ENCODE peak calls at places on chromosomes 3 and 15, in five cellular contexts. O is breast epithelium, M is heart left ventricle, P is heart right ventricle, E is IMR-90. K is an unnamed sample.

GRCh38 chr15:39728844-39729243 is 53.8 kb downstream of the FSIP1 start:
- DNase-seq in O (no peak), M (no peak), P (no peak), E (no peak), K (no peak)

GRCh38 chr3:42822828-42823227 is 13.6 kb downstream of the ACKR2 start:
- DNase-seq in O (no peak), M (no peak), P (no peak), E (peak; percentile 13), K (no peak)

GRCh38 chr3:47012342-47013230 is 33.1 kb downstream of the NBEAL2 start:
- DNase-seq in O (no peak), M (peak; percentile 61), P (no peak), E (no peak), K (no peak)

GRCh38 chr3:189981668-189982067 is 139.0 kb downstream of the P3H2 start:
- DNase-seq in O (no peak), M (no peak), P (no peak), E (peak; percentile 89), K (no peak)

GRCh38 chr3:192564611-192565010 is 162.7 kb downstream of the FGF12 start:
- DNase-seq in O (no peak), M (no peak), P (no peak), E (no peak), K (no peak)

GRCh38 chr3:30646181-30646876 is 39.9 kb downstream of the TGFBR2 start:
- DNase-seq in O (no peak), M (no peak), P (no peak), E (no peak), K (no peak)

GRCh38 chr3:170162630-170163029 is 18.9 kb downstream of the PHC3 start:
- DNase-seq in O (no peak), M (no peak), P (no peak), E (peak; percentile 42), K (no peak)

GRCh38 chr3:46845397-46845859 is 17.8 kb downstream of the MYL3 start:
- DNase-seq in O (peak; percentile 70), M (peak; percentile 85), P (peak; percentile 81), E (peak; percentile 62), K (no peak)

GRCh38 chr3:77179762-77180161 is 139.9 kb downstream of the ROBO2 start:
- DNase-seq in O (no peak), M (no peak), P (no peak), E (no peak), K (no peak)

GRCh38 chr3:135034881-135035440 is 239.9 kb downstream of the EPHB1 start:
- DNase-seq in O (no peak), M (no peak), P (no peak), E (no peak), K (no peak)

GRCh38 chr3:38125305-38126120 is 11.4 kb downstream of the ACAA1 start:
- DNase-seq in O (no peak), M (peak; percentile 44), P (no peak), E (no peak), K (peak; percentile 54)

GRCh38 chr3:37150621-37151020 is 23.8 kb downstream of the LRRFIP2 start:
- DNase-seq in O (no peak), M (no peak), P (no peak), E (no peak), K (no peak)

GRCh38 chr15:33425149-33425548 is 114.4 kb downstream of the RYR3 start:
- DNase-seq in O (no peak), M (no peak), P (no peak), E (peak; percentile 3), K (no peak)

GRCh38 chr3:180332608-180333007 is 269.4 kb upstream of the TTC14 start:
- DNase-seq in O (no peak), M (no peak), P (no peak), E (no peak), K (no peak)

GRCh38 chr3:178417736-178418135 is 118.5 kb upstream of the KCNMB2 start:
- DNase-seq in O (no peak), M (no peak), P (no peak), E (no peak), K (no peak)

GRCh38 chr3:29949131-29949530 is 657.3 kb upstream of the TGFBR2 start:
- DNase-seq in O (no peak), M (no peak), P (no peak), E (peak; percentile 35), K (no peak)

DNA sequence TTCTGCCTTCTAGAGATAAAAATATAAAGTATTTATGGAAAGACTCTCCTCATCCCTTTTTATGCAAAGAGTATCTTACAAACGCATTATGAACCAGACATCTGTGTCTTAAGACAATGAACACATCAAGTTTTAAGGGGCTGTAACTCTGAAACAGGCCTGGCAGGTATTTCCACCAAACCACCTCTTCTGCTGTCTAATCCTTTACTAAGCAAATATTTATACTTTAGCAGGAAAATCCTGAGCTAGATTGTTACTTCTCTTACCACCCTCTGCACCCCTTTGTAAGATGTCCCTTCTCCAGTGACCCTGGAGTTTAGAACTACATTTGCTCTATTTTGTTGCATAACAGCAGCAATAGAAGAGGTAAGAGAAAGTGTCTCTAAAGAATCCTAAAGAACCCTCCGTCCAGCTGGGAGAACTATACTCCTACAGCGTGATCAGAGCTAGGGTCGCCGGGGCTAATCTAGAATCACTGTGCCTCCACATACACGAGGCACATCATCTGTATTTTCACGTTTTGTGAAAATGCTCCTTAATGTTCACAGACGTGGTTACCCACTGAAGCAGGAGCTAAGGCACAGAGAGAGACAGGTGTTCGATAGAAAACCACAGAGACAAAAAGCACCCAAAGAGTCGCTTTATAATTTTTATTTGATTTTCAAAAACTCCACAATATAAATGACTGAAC is 129.6 kb downstream of the FOXP1 start:
- DNase-seq in O (no peak), M (no peak), P (no peak), E (no peak), K (no peak)
- H3K27ac ChIP-seq in O (peak overlapping the region; percentile 28), M (no peak overlapping the region), P (no peak overlapping the region), E (no peak overlapping the region), K (peak overlapping the region; percentile 63)

DNA sequence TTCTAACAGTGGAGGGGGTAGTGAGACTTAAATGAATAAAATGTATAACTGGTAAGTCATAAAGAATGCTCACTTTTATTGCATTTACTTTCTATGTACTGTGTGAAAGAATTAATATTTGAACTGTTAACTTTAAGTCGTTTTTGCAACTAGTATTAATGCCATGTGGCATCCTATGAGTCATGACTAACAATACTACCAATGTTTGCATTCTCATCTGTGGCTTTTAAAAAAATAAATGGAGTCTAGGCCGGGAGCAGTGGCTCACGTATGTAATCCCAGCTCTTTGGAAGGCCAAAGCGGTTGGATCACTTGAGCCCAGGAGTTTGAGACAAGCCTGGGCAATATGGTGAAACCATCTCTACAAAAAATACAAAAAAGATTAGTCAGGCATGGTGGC is 5.2 kb downstream of the C3orf49 start:
- DNase-seq in O (no peak), M (no peak), P (no peak), E (peak; percentile 87), K (no peak)
- H3K27ac ChIP-seq in O (no peak overlapping the region), M (no peak overlapping the region), P (no peak overlapping the region), E (no peak overlapping the region), K (no peak overlapping the region)

GRCh38 chr3:158354713-158355112 is 216.3 kb upstream of the MLF1 start:
- DNase-seq in O (no peak), M (no peak), P (no peak), E (no peak), K (no peak)

GRCh38 chr3:158355623-158356588 is 215.1 kb upstream of the MLF1 start:
- DNase-seq in O (no peak), M (no peak), P (no peak), E (no peak), K (no peak)

GRCh38 chr3:158350971-158351370 is 220.0 kb upstream of the MLF1 start:
- DNase-seq in O (no peak), M (no peak), P (no peak), E (no peak), K (no peak)

GRCh38 chr3:158347966-158348365 is 223.0 kb upstream of the MLF1 start:
- DNase-seq in O (no peak), M (no peak), P (no peak), E (peak; percentile 11), K (no peak)

GRCh38 chr3:158352551-158352950 is 218.4 kb upstream of the MLF1 start:
- DNase-seq in O (no peak), M (no peak), P (no peak), E (no peak), K (no peak)
- H3K27ac ChIP-seq in O (no peak overlapping the region), M (no peak overlapping the region), P (no peak overlapping the region), E (no peak overlapping the region), K (no peak overlapping the region)

DNA sequence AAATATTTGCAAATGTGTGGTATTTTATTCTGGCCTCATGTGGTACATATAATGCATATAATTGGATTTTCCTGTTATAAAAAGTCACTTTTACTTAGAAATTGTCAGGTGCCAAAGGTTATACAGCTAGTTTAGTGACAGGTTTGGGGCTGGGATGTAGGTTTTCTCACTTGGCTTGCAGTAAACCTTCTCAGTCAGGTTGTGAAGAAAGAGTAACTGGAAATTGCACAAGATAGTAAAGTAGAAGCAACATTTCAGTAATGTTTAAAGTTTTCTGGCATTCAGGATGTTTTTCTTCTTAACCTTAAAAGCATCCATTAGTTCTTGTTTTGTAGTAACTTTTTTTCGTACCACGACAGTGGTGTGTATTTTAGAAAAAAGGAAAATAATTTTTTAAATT is 53.9 kb downstream of the MEF2A start:
- DNase-seq in O (no peak), M (no peak), P (no peak), E (peak; percentile 40), K (no peak)
- H3K27ac ChIP-seq in O (no peak overlapping the region), M (peak overlapping the region; percentile 8), P (no peak overlapping the region), E (no peak overlapping the region), K (no peak overlapping the region)

GRCh38 chr3:183249006-183249718 is 3.9 kb upstream of the B3GNT5 start:
- DNase-seq in O (no peak), M (no peak), P (no peak), E (no peak), K (no peak)
- H3K27ac ChIP-seq in O (no peak overlapping the region), M (no peak overlapping the region), P (no peak overlapping the region), E (no peak overlapping the region), K (no peak overlapping the region)

K was measured in small intestine.